ENCODE peak calls at places on chromosomes 1 and 21, in nine cellular contexts. W is T follicular helper cell; J is AG04450; X is NCI-H1930; C is iris pigment epithelial cell; D is stimulated activated CD4-positive, alpha-beta T cell treated with anti-CD3 and anti-CD28 coated beads, Interleukin-2, amount 100 ng/mL, for 48 hours; Q is epithelial cell of proximal tubule; G is hypothalamus; Y is fibroblast of the conjunctiva. H is an unnamed sample.

GRCh38 chr1:181083842-181084605 is 4.5 kb upstream of the IER5 start:
- DNase-seq in W (peak), J (no peak), X (no peak), C (peak), D (no peak), Q (no peak), G (no peak), Y (no peak), H (no peak)

GRCh38 chr1:29674625-29675326 is 438.5 kb downstream of the PTPRU start:
- DNase-seq in W (no peak), J (no peak), X (no peak), C (no peak), D (no peak), Q (no peak), G (no peak), Y (no peak), H (no peak)

GRCh38 chr1:248840946-248841345 is 2.9 kb downstream of the ZNF672 start:
- DNase-seq in W (no peak), J (no peak), X (no peak), C (no peak), D (no peak), Q (no peak), G (no peak), Y (no peak), H (no peak)

GRCh38 chr21:17472592-17473271 is 40.1 kb upstream of the CXADR start:
- DNase-seq in W (no peak), J (no peak), X (no peak), C (no peak), D (no peak), Q (no peak), G (no peak), Y (no peak), H (no peak)

GRCh38 chr21:46168238-46168637 is 12.9 kb upstream of the FTCD start:
- DNase-seq in W (no peak), J (no peak), X (no peak), C (no peak), D (no peak), Q (no peak), G (no peak), Y (no peak), H (no peak)

GRCh38 chr1:150622219-150622975 is 7.0 kb downstream of the ENSA start:
- DNase-seq in W (no peak), J (no peak), X (no peak), C (no peak), D (no peak), Q (no peak), G (no peak), Y (peak), H (no peak)

GRCh38 chr1:218813247-218813646 is 360.4 kb upstream of the LYPLAL1 start:
- DNase-seq in W (no peak), J (peak), X (no peak), C (peak), D (no peak), Q (no peak), G (no peak), Y (no peak), H (no peak)

GRCh38 chr1:191886977-191887376 is 271.3 kb upstream of the RGS18 start:
- DNase-seq in W (no peak), J (no peak), X (no peak), C (no peak), D (no peak), Q (no peak), G (no peak), Y (no peak), H (no peak)

GRCh38 chr1:33182452-33182851 is 609 bp upstream of the TRIM62 start:
- DNase-seq in W (no peak), J (peak), X (no peak), C (peak), D (no peak), Q (no peak), G (no peak), Y (peak), H (no peak)

GRCh38 chr1:201385299-201385891 is 7.9 kb upstream of the TNNT2 start:
- DNase-seq in W (peak), J (no peak), X (no peak), C (peak), D (peak), Q (no peak), G (no peak), Y (no peak), H (no peak)

GRCh38 chr1:37890378-37891014 is 31.1 kb upstream of the MTF1 start:
- DNase-seq in W (no peak), J (no peak), X (no peak), C (peak), D (no peak), Q (no peak), G (no peak), Y (no peak), H (no peak)

GRCh38 chr1:17594690-17595601 is 55.4 kb downstream of the ARHGEF10L start:
- DNase-seq in W (no peak), J (no peak), X (no peak), C (no peak), D (no peak), Q (no peak), G (no peak), Y (no peak), H (no peak)

GRCh38 chr1:229972600-229973296 is 94.3 kb upstream of the GALNT2 start:
- DNase-seq in W (no peak), J (no peak), X (no peak), C (peak), D (no peak), Q (no peak), G (no peak), Y (no peak), H (no peak)

GRCh38 chr1:208245185-208245705 is 1.1 kb upstream of the PLXNA2 start:
- DNase-seq in W (peak), J (peak), X (peak), C (peak), D (peak), Q (peak), G (peak), Y (peak), H (peak)

GRCh38 chr21:17548262-17548661 is 35.4 kb downstream of the CXADR start:
- DNase-seq in W (no peak), J (no peak), X (no peak), C (peak), D (no peak), Q (no peak), G (no peak), Y (no peak), H (no peak)

GRCh38 chr1:27235827-27236226 is 1.4 kb downstream of the WDTC1 start:
- DNase-seq in W (no peak), J (no peak), X (no peak), C (peak), D (no peak), Q (peak), G (no peak), Y (no peak), H (no peak)

GRCh38 chr1:93751391-93752250 is 70.0 kb upstream of the BCAR3 start:
- DNase-seq in W (no peak), J (no peak), X (no peak), C (no peak), D (no peak), Q (no peak), G (no peak), Y (no peak), H (no peak)

GRCh38 chr1:165235158-165235776 is 121.2 kb downstream of the LMX1A start:
- DNase-seq in W (no peak), J (no peak), X (peak), C (no peak), D (no peak), Q (no peak), G (no peak), Y (no peak), H (no peak)

GRCh38 chr1:77562596-77563154 is 119.8 kb downstream of the ZZZ3 start:
- DNase-seq in W (no peak), J (no peak), X (no peak), C (no peak), D (no peak), Q (no peak), G (no peak), Y (no peak), H (no peak)

GRCh38 chr1:153366261-153366660 is 8.6 kb downstream of the S100A9 start:
- DNase-seq in W (no peak), J (no peak), X (no peak), C (no peak), D (no peak), Q (no peak), G (no peak), Y (no peak), H (no peak)

GRCh38 chr1:183180213-183180612 is 5.9 kb upstream of the LAMC2 start:
- DNase-seq in W (no peak), J (peak), X (no peak), C (peak), D (no peak), Q (peak), G (no peak), Y (peak), H (peak)

GRCh38 chr21:31514598-31514997 is 144.9 kb upstream of the SOD1 start:
- DNase-seq in W (no peak), J (no peak), X (no peak), C (no peak), D (no peak), Q (no peak), G (peak), Y (no peak), H (no peak)